ENCODE peak calls at places on chromosome 12, in nine cellular contexts. V is AG08395; B is GOT3; D is HT1080; Z is left lung; M is Caki2; I is activated CD8-positive, alpha-beta memory T cell treated with anti-CD3 and anti-CD28 coated beads for 1 hour; J is Karpas-422; S is GM19239. Q is an unnamed sample.

GRCh38 chr12:119808441-119808840 is 68.7 kb downstream of the CIT start:
- DNase-seq in V (no peak), B (no peak), Z (no peak), I (no peak), J (no peak), S (no peak), D (peak; percentile 23), M (no peak), Q (no peak)

GRCh38 chr12:53626702-53627169 is 554 bp upstream of the ATF7 start:
- DNase-seq in V (no peak), I (no peak), S (no peak), J (peak; percentile 68), D (no peak), B (no peak), Z (no peak), M (no peak), Q (no peak)

GRCh38 chr12:130076126-130076525 is 86.1 kb upstream of the FZD10 start:
- DNase-seq in I (no peak), B (no peak), D (no peak), S (no peak), M (no peak), Z (no peak), V (no peak), J (no peak), Q (no peak)

GRCh38 chr12:43316506-43316905 is 235.5 kb downstream of the ADAMTS20 start:
- DNase-seq in D (no peak), J (no peak), I (no peak), S (no peak), B (no peak), V (no peak), M (no peak), Z (no peak), Q (no peak)

GRCh38 chr12:65607271-65607880 is 216.9 kb upstream of the HMGA2 start:
- DNase-seq in J (no peak), S (no peak), D (no peak), I (no peak), M (no peak), B (no peak), Z (no peak), V (no peak), Q (no peak)

GRCh38 chr12:1791104-1791927 is 29.0 kb upstream of the LRTM2 start:
- DNase-seq in J (peak; percentile 89), Z (peak; percentile 62), I (peak; percentile 40), M (peak; percentile 44), S (peak; percentile 57), B (no peak), D (peak; percentile 54), V (peak; percentile 77), Q (no peak)

GRCh38 chr12:65229441-65229840 is 49.0 kb upstream of the MSRB3 start:
- DNase-seq in D (peak; percentile 73), V (no peak), J (no peak), M (peak; percentile 49), Z (no peak), S (no peak), I (no peak), B (no peak), Q (no peak)

GRCh38 chr12:75564398-75564797 is 53.0 kb upstream of the KRR1 start:
- DNase-seq in M (no peak), D (no peak), J (no peak), I (no peak), V (peak; percentile 33), B (no peak), Z (no peak), S (no peak), Q (no peak)

GRCh38 chr12:116000252-116000651 is 277.2 kb downstream of the MED13L start:
- DNase-seq in J (no peak), M (no peak), V (no peak), B (no peak), I (no peak), D (no peak), Z (no peak), S (no peak), Q (no peak)